ENCODE peak calls at places on chromosome 13, in ten cellular contexts. One of them, this sample, is unnamed.

GRCh38 chr13:106114981-106115554 is 420.4 kb downstream of the EFNB2 start:
- DNase-seq in germinal center: no peak
- DNase-seq in NCI-H2081: no peak
- DNase-seq in CD4-positive, alpha-beta T cell: no peak
- DNase-seq in activated B cell treated with CpG ODN at 0.5 μM for 24 hours: no peak
- DNase-seq in cardiac muscle cell: no peak
- DNase-seq in NCI-H526: no peak
- DNase-seq in iris pigment epithelial cell: peak
- DNase-seq in substantia nigra: no peak
- DNase-seq in amygdala: no peak
- DNase-seq in this sample: no peak

GRCh38 chr13:68176486-68176885 is 946.4 kb upstream of the PCDH9 start:
- DNase-seq in iris pigment epithelial cell: peak
- DNase-seq in substantia nigra: no peak
- DNase-seq in germinal center: no peak
- DNase-seq in NCI-H2081: no peak
- DNase-seq in activated B cell treated with CpG ODN at 0.5 μM for 24 hours: no peak
- DNase-seq in NCI-H526: no peak
- DNase-seq in amygdala: no peak
- DNase-seq in cardiac muscle cell: peak
- DNase-seq in CD4-positive, alpha-beta T cell: no peak
- DNase-seq in this sample: no peak

GRCh38 chr13:90184355-90184754 is 1163.1 kb upstream of the MIR17HG start:
- DNase-seq in substantia nigra: no peak
- DNase-seq in NCI-H2081: no peak
- DNase-seq in germinal center: no peak
- DNase-seq in CD4-positive, alpha-beta T cell: no peak
- DNase-seq in iris pigment epithelial cell: no peak
- DNase-seq in cardiac muscle cell: no peak
- DNase-seq in activated B cell treated with CpG ODN at 0.5 μM for 24 hours: no peak
- DNase-seq in amygdala: no peak
- DNase-seq in NCI-H526: no peak
- DNase-seq in this sample: no peak

GRCh38 chr13:108993346-108993745 is 363.9 kb downstream of the MYO16 start:
- DNase-seq in cardiac muscle cell: peak
- DNase-seq in activated B cell treated with CpG ODN at 0.5 μM for 24 hours: no peak
- DNase-seq in germinal center: no peak
- DNase-seq in CD4-positive, alpha-beta T cell: no peak
- DNase-seq in amygdala: no peak
- DNase-seq in iris pigment epithelial cell: peak
- DNase-seq in NCI-H2081: no peak
- DNase-seq in substantia nigra: no peak
- DNase-seq in NCI-H526: no peak
- DNase-seq in this sample: no peak

GRCh38 chr13:76723551-76724232 is 162.5 kb downstream of the KCTD12 start:
- DNase-seq in iris pigment epithelial cell: peak
- DNase-seq in NCI-H2081: no peak
- DNase-seq in activated B cell treated with CpG ODN at 0.5 μM for 24 hours: no peak
- DNase-seq in cardiac muscle cell: peak
- DNase-seq in CD4-positive, alpha-beta T cell: no peak
- DNase-seq in amygdala: peak
- DNase-seq in substantia nigra: no peak
- DNase-seq in germinal center: no peak
- DNase-seq in NCI-H526: no peak
- DNase-seq in this sample: no peak

GRCh38 chr13:97261254-97262015 is 39.3 kb downstream of the MBNL2 start:
- DNase-seq in NCI-H2081: no peak
- DNase-seq in cardiac muscle cell: no peak
- DNase-seq in iris pigment epithelial cell: no peak
- DNase-seq in activated B cell treated with CpG ODN at 0.5 μM for 24 hours: no peak
- DNase-seq in amygdala: no peak
- DNase-seq in NCI-H526: no peak
- DNase-seq in substantia nigra: no peak
- DNase-seq in germinal center: peak
- DNase-seq in CD4-positive, alpha-beta T cell: no peak
- DNase-seq in this sample: no peak

GRCh38 chr13:109148243-109148642 is 518.8 kb downstream of the MYO16 start:
- DNase-seq in substantia nigra: no peak
- DNase-seq in NCI-H526: no peak
- DNase-seq in NCI-H2081: no peak
- DNase-seq in activated B cell treated with CpG ODN at 0.5 μM for 24 hours: no peak
- DNase-seq in iris pigment epithelial cell: peak
- DNase-seq in amygdala: no peak
- DNase-seq in cardiac muscle cell: peak
- DNase-seq in CD4-positive, alpha-beta T cell: no peak
- DNase-seq in germinal center: no peak
- DNase-seq in this sample: no peak

GRCh38 chr13:93758575-93758974 is 532.0 kb downstream of the GPC6 start:
- DNase-seq in NCI-H526: no peak
- DNase-seq in CD4-positive, alpha-beta T cell: no peak
- DNase-seq in activated B cell treated with CpG ODN at 0.5 μM for 24 hours: no peak
- DNase-seq in NCI-H2081: no peak
- DNase-seq in amygdala: no peak
- DNase-seq in germinal center: no peak
- DNase-seq in cardiac muscle cell: peak
- DNase-seq in iris pigment epithelial cell: peak
- DNase-seq in substantia nigra: no peak
- DNase-seq in this sample: no peak

GRCh38 chr13:89584058-89584457 is 1763.4 kb upstream of the MIR17HG start:
- DNase-seq in iris pigment epithelial cell: peak
- DNase-seq in substantia nigra: no peak
- DNase-seq in CD4-positive, alpha-beta T cell: no peak
- DNase-seq in germinal center: no peak
- DNase-seq in NCI-H526: no peak
- DNase-seq in amygdala: no peak
- DNase-seq in NCI-H2081: no peak
- DNase-seq in activated B cell treated with CpG ODN at 0.5 μM for 24 hours: no peak
- DNase-seq in cardiac muscle cell: peak
- DNase-seq in this sample: no peak

GRCh38 chr13:41554626-41555386 is 97.5 kb downstream of the RGCC start:
- DNase-seq in cardiac muscle cell: no peak
- DNase-seq in CD4-positive, alpha-beta T cell: no peak
- DNase-seq in NCI-H2081: no peak
- DNase-seq in NCI-H526: no peak
- DNase-seq in amygdala: no peak
- DNase-seq in germinal center: peak
- DNase-seq in activated B cell treated with CpG ODN at 0.5 μM for 24 hours: no peak
- DNase-seq in substantia nigra: no peak
- DNase-seq in iris pigment epithelial cell: no peak
- DNase-seq in this sample: no peak

GRCh38 chr13:107553838-107554237 is 661.5 kb downstream of the LIG4 start:
- DNase-seq in amygdala: no peak
- DNase-seq in NCI-H526: no peak
- DNase-seq in activated B cell treated with CpG ODN at 0.5 μM for 24 hours: no peak
- DNase-seq in CD4-positive, alpha-beta T cell: no peak
- DNase-seq in NCI-H2081: no peak
- DNase-seq in substantia nigra: no peak
- DNase-seq in germinal center: no peak
- DNase-seq in iris pigment epithelial cell: peak
- DNase-seq in cardiac muscle cell: peak
- DNase-seq in this sample: no peak

GRCh38 chr13:88919970-88920628 is 1248.9 kb downstream of the SLITRK5 start:
- DNase-seq in cardiac muscle cell: no peak
- DNase-seq in amygdala: no peak
- DNase-seq in substantia nigra: no peak
- DNase-seq in germinal center: no peak
- DNase-seq in NCI-H2081: no peak
- DNase-seq in iris pigment epithelial cell: no peak
- DNase-seq in NCI-H526: no peak
- DNase-seq in activated B cell treated with CpG ODN at 0.5 μM for 24 hours: no peak
- DNase-seq in CD4-positive, alpha-beta T cell: peak
- DNase-seq in this sample: no peak

GRCh38 chr13:33351324-33351723 is 65.8 kb upstream of the STARD13 start:
- DNase-seq in activated B cell treated with CpG ODN at 0.5 μM for 24 hours: no peak
- DNase-seq in iris pigment epithelial cell: peak
- DNase-seq in substantia nigra: no peak
- DNase-seq in germinal center: no peak
- DNase-seq in CD4-positive, alpha-beta T cell: no peak
- DNase-seq in NCI-H526: no peak
- DNase-seq in cardiac muscle cell: peak
- DNase-seq in amygdala: no peak
- DNase-seq in NCI-H2081: no peak
- DNase-seq in this sample: no peak

GRCh38 chr13:20570540-20570939 is 3.6 kb downstream of the IFT88 start:
- DNase-seq in germinal center: no peak
- DNase-seq in amygdala: no peak
- DNase-seq in activated B cell treated with CpG ODN at 0.5 μM for 24 hours: no peak
- DNase-seq in iris pigment epithelial cell: peak
- DNase-seq in substantia nigra: no peak
- DNase-seq in cardiac muscle cell: peak
- DNase-seq in CD4-positive, alpha-beta T cell: no peak
- DNase-seq in NCI-H2081: no peak
- DNase-seq in NCI-H526: no peak
- DNase-seq in this sample: no peak

GRCh38 chr13:52738719-52739467 is 727 bp downstream of the CNMD start:
- DNase-seq in substantia nigra: peak
- DNase-seq in germinal center: peak
- DNase-seq in iris pigment epithelial cell: no peak
- DNase-seq in activated B cell treated with CpG ODN at 0.5 μM for 24 hours: peak
- DNase-seq in cardiac muscle cell: peak
- DNase-seq in NCI-H2081: no peak
- DNase-seq in CD4-positive, alpha-beta T cell: no peak
- DNase-seq in NCI-H526: no peak
- DNase-seq in amygdala: no peak
- DNase-seq in this sample: no peak

This sample was measured in CD8-positive, alpha-beta memory T cell.